ENCODE peak calls at places on chromosome 20, in six cellular contexts. L is A549, Y is endothelial cell of umbilical vein, D is K562, I is HepG2, O is GM12878. S is an unnamed sample.

GRCh38 chr20:18267815-18268214 is 20.5 kb upstream of the ZNF133 start:
- DNase-seq in L (no peak), Y (peak), D (no peak), I (no peak), O (no peak), S (no peak)

GRCh38 chr20:21048841-21049273 is 57.3 kb downstream of the LINC00237 start:
- DNase-seq in L (peak), Y (peak), D (peak), I (peak), O (no peak), S (peak)

GRCh38 chr20:41168281-41169183 is 31.2 kb downstream of the PLCG1 start:
- DNase-seq in L (no peak), Y (no peak), D (no peak), I (no peak), O (no peak), S (no peak)

GRCh38 chr20:9301129-9302072 is 213.0 kb upstream of the LAMP5 start:
- DNase-seq in L (peak), Y (peak), D (no peak), I (peak), O (no peak), S (no peak)

GRCh38 chr20:3156811-3157619 is 2.6 kb downstream of the FASTKD5 start:
- DNase-seq in L (no peak), Y (no peak), D (no peak), I (no peak), O (peak), S (no peak)

GRCh38 chr20:38825901-38826625 is 20.6 kb downstream of the PPP1R16B start:
- DNase-seq in L (peak), Y (peak), D (peak), I (peak), O (no peak), S (peak)

GRCh38 chr20:36120991-36121390 is 33.5 kb upstream of the EPB41L1 start:
- DNase-seq in L (no peak), Y (no peak), D (no peak), I (no peak), O (no peak), S (no peak)

GRCh38 chr20:21189761-21190523 is 64.1 kb downstream of the KIZ start:
- DNase-seq in L (no peak), Y (no peak), D (no peak), I (no peak), O (no peak), S (no peak)

GRCh38 chr20:63100401-63100925 is 93.7 kb upstream of the BHLHE23 start:
- DNase-seq in L (no peak), Y (no peak), D (no peak), I (no peak), O (no peak), S (no peak)

GRCh38 chr20:48205281-48205782 is 420.1 kb upstream of the SULF2 start:
- DNase-seq in L (no peak), Y (no peak), D (no peak), I (no peak), O (no peak), S (no peak)

GRCh38 chr20:35988910-35989463 is 20.6 kb downstream of the CNBD2 start:
- DNase-seq in L (no peak), Y (no peak), D (peak), I (no peak), O (no peak), S (no peak)

GRCh38 chr20:48703511-48704219 is 124.1 kb downstream of the PREX1 start:
- DNase-seq in L (no peak), Y (no peak), D (no peak), I (no peak), O (no peak), S (no peak)

GRCh38 chr20:53165452-53165851 is 193.3 kb downstream of the TSHZ2 start:
- DNase-seq in L (no peak), Y (no peak), D (no peak), I (no peak), O (no peak), S (no peak)

GRCh38 chr20:41573955-41574354 is 44.2 kb downstream of the CHD6 start:
- DNase-seq in L (no peak), Y (no peak), D (peak), I (no peak), O (no peak), S (peak)

GRCh38 chr20:18007534-18008292 is 38.9 kb downstream of the MGME1 start:
- DNase-seq in L (no peak), Y (no peak), D (no peak), I (no peak), O (no peak), S (no peak)

GRCh38 chr20:18628330-18628941 is 40.6 kb downstream of the DTD1 start:
- DNase-seq in L (peak), Y (no peak), D (peak), I (peak), O (no peak), S (no peak)

GRCh38 chr20:17485017-17485416 is 46.2 kb downstream of the BFSP1 start:
- DNase-seq in L (no peak), Y (no peak), D (no peak), I (no peak), O (no peak), S (no peak)

GRCh38 chr20:2042400-2042799 is 48.5 kb upstream of the PDYN start:
- DNase-seq in L (no peak), Y (no peak), D (no peak), I (no peak), O (no peak), S (no peak)

GRCh38 chr20:10239954-10240353 is 21.3 kb downstream of the SNAP25 start:
- DNase-seq in L (peak), Y (peak), D (peak), I (peak), O (no peak), S (no peak)

GRCh38 chr20:49599746-49600113 is 31.8 kb upstream of the PTGIS start:
- DNase-seq in L (no peak), Y (no peak), D (no peak), I (no peak), O (no peak), S (no peak)

GRCh38 chr20:444117-444516 is 18.2 kb downstream of the TBC1D20 start:
- DNase-seq in L (no peak), Y (no peak), D (no peak), I (no peak), O (no peak), S (no peak)

GRCh38 chr20:38157635-38158495 is 7.2 kb downstream of the TGM2 start:
- DNase-seq in L (no peak), Y (peak), D (no peak), I (no peak), O (no peak), S (no peak)

GRCh38 chr20:20759132-20759531 is 46.7 kb upstream of the RALGAPA2 start:
- DNase-seq in L (no peak), Y (peak), D (no peak), I (peak), O (no peak), S (peak)

GRCh38 chr20:39676857-39677351 is 714.8 kb downstream of the DHX35 start:
- DNase-seq in L (peak), Y (peak), D (no peak), I (no peak), O (no peak), S (peak)

GRCh38 chr20:37984018-37984785 is 49.1 kb downstream of the TTI1 start:
- DNase-seq in L (no peak), Y (no peak), D (no peak), I (peak), O (no peak), S (no peak)

GRCh38 chr20:4713401-4713800 is 8.3 kb upstream of the PRND start:
- DNase-seq in L (peak), Y (no peak), D (no peak), I (no peak), O (no peak), S (no peak)

GRCh38 chr20:50415516-50416268 is 94.5 kb upstream of the PTPN1 start:
- DNase-seq in L (peak), Y (peak), D (no peak), I (peak), O (no peak), S (no peak)

GRCh38 chr20:17854307-17854903 is 114.2 kb downstream of the SNX5 start:
- DNase-seq in L (peak), Y (peak), D (peak), I (peak), O (no peak), S (peak)

GRCh38 chr20:63163596-63164560 is 52.1 kb downstream of the YTHDF1 start:
- DNase-seq in L (no peak), Y (no peak), D (no peak), I (no peak), O (no peak), S (no peak)

GRCh38 chr20:17533396-17533795 is 2.2 kb upstream of the BFSP1 start:
- DNase-seq in L (peak), Y (peak), D (peak), I (peak), O (no peak), S (peak)

GRCh38 chr20:62776692-62777527 is 19.4 kb upstream of the MRGBP start:
- DNase-seq in L (peak), Y (no peak), D (peak), I (peak), O (peak), S (peak)

GRCh38 chr20:23052904-23053303 is 3.4 kb upstream of the THBD start:
- DNase-seq in L (no peak), Y (no peak), D (peak), I (no peak), O (no peak), S (no peak)

GRCh38 chr20:17417221-17417620 is 114.0 kb downstream of the BFSP1 start:
- DNase-seq in L (no peak), Y (no peak), D (no peak), I (no peak), O (no peak), S (peak)

GRCh38 chr20:44805991-44806729 is 4.2 kb downstream of the RIMS4 start:
- DNase-seq in L (peak), Y (no peak), D (peak), I (no peak), O (no peak), S (no peak)

GRCh38 chr20:63533871-63534393 is 3.2 kb downstream of the PTK6 start:
- DNase-seq in L (no peak), Y (no peak), D (no peak), I (no peak), O (no peak), S (no peak)

GRCh38 chr20:51551186-51551585 is 8.7 kb upstream of the NFATC2 start:
- DNase-seq in L (no peak), Y (no peak), D (no peak), I (no peak), O (no peak), S (no peak)
- TF ChIP-seq POLR2A in L (no peak), Y (no peak), D (no peak), I (no peak), O (no peak), S (no peak)

DNA sequence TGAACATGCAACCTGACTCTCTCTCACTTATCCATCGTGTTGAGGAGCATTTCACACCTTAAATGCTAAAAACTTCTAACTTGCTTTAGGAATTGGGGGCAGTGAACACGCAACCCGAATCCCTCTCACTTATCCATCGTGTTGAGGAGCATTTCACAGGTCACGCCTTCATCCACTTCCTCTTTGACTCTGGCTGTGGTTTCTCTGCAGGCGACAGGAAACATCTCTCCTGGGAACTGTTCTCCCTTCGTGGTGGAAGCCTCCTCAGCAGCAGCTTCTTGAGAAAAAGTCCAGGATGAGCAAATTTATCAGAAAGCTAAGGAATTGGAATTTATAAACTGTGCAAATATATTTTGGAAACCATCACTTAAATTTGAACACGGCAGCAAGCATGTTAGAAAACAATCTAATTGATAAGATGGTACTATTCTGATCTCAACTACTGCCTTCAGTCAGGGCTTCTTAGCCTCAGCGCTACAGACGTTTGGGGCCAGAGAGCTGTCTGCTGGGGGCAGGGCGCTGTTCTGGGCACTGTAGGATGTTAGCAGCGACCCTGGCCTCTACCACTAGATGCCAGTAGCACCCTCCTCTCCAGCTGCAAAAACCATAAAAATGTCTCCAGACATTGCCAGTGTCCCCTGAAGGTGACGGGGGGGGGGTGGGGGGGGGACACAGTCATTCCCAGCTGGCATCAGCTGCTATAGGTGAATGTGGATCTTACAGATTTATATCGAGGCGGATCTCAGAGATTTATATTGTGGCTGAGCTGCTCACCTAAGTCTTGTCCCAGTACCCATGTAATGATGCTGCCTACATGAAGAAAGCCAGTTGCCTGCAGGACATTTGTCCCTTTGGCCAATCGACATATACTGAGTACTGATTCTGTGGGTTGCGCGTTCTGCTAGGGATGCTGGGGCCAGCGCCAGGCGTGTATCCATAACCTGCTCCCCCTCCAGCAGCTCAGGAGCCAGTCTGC is 26.2 kb downstream of the CTCFL start:
- DNase-seq in L (peak), Y (no peak), D (no peak), I (no peak), O (no peak), S (peak)
- TF ChIP-seq MYC in L (no peak), Y (no peak), D (no peak), I (no peak), O (no peak), S (no peak)

DNA sequence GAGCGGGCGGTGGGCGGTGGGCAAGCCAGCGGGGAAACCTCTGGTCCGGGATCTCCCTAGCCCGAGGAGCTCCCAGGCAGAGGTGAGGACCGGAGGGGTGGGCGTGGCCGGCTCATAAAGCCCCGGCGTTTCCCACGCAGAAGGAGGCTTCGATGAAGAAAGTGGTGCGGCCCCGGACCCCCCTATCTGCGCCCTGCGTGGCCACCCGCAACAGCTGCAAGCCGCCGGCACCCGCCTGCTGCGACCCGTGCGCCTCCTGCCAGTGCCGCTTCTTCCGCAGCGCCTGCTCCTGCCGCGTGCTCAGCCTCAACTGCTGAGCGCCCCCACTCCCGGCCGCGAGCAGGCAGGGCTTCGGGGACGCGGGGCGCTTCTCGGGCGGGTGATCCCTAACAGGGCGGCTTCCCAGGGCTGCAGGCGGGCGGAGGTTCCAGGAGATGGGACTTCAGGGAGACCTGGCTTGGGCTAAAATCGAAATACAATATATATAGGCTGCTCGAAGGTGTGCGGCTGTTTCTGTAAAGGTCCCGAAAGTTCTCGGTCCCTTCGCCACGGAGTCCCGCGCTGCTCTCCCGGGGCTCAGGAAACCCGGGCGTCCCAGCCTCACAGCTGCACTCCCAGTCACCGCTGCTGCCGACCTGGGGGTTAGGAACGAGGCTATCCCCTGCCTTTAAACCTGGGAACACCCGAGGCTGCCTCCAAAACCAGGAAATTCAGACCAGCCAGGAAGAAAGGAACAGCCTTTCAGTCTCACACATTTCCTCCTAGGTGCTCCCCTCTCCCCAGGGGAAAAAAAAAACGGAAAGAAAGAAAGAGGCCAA is 27.8 kb downstream of the ASIP start:
- DNase-seq in L (no peak), Y (peak), D (no peak), I (no peak), O (no peak), S (no peak)
- TF ChIP-seq CTCF in L (no peak), Y (no peak), D (no peak), I (no peak), O (no peak), S (no peak)

GRCh38 chr20:31662372-31662854 is 24.7 kb downstream of the COX4I2 start:
- DNase-seq in L (no peak), Y (peak), D (no peak), I (no peak), O (no peak), S (no peak)

GRCh38 chr20:31663524-31663837 is 25.8 kb downstream of the COX4I2 start:
- DNase-seq in L (no peak), Y (no peak), D (peak), I (no peak), O (no peak), S (no peak)

GRCh38 chr20:31663838-31664695 is 26.4 kb downstream of the COX4I2 start:
- DNase-seq in L (peak), Y (no peak), D (peak), I (peak), O (no peak), S (no peak)

GRCh38 chr20:31664696-31665354 is 27.1 kb downstream of the COX4I2 start:
- DNase-seq in L (no peak), Y (no peak), D (peak), I (no peak), O (no peak), S (no peak)

GRCh38 chr20:31661625-31662371 is 24.1 kb downstream of the COX4I2 start:
- DNase-seq in L (peak), Y (peak), D (peak), I (peak), O (no peak), S (peak)
- TF ChIP-seq POLR2A in L (peak), Y (peak), D (peak), I (peak), O (no peak), S (no peak)

S was measured in NB4.